ENCODE peak calls at places on chromosomes 11 and 22, in four cellular contexts. G is tibial nerve, M is body of pancreas, H is A549. F is an unnamed sample.

GRCh38 chr11:37449146-37449545 is 851.1 kb upstream of the RAG2 start:
- DNase-seq in G (peak; percentile 45), M (no peak), H (peak; percentile 6), F (no peak)

GRCh38 chr11:114061053-114062049 is 1.8 kb downstream of the ZBTB16 start:
- DNase-seq in G (no peak), M (peak; percentile 59), H (no peak), F (no peak)

GRCh38 chr11:17396598-17397310 is 8.3 kb upstream of the KCNJ11 start:
- DNase-seq in G (no peak), M (no peak), H (no peak), F (no peak)

GRCh38 chr11:115561116-115561515 is 56.9 kb upstream of the CADM1 start:
- DNase-seq in G (no peak), M (no peak), H (no peak), F (no peak)

GRCh38 chr11:72584293-72584921 is 89.8 kb downstream of the PDE2A start:
- DNase-seq in G (peak; percentile 49), M (no peak), H (no peak), F (no peak)

GRCh38 chr11:10108901-10109665 is 184.9 kb downstream of the SBF2 start:
- DNase-seq in G (no peak), M (no peak), H (no peak), F (no peak)

GRCh38 chr11:65492637-65493366 is 6.0 kb upstream of the MALAT1 start:
- DNase-seq in G (peak; percentile 96), M (no peak), H (peak; percentile 91), F (peak; percentile 78)

GRCh38 chr11:118924591-118925585 is 838 bp downstream of the BCL9L start:
- DNase-seq in G (no peak), M (peak; percentile 61), H (peak; percentile 49), F (no peak)

GRCh38 chr11:8720868-8721739 is 38.5 kb downstream of the RPL27A start:
- DNase-seq in G (no peak), M (no peak), H (no peak), F (no peak)

GRCh38 chr11:12771875-12772274 is 97.7 kb downstream of the TEAD1 start:
- DNase-seq in G (no peak), M (no peak), H (no peak), F (no peak)

GRCh38 chr11:130359419-130359818 is 44.7 kb upstream of the ZBTB44 start:
- DNase-seq in G (no peak), M (no peak), H (no peak), F (no peak)

GRCh38 chr22:22769434-22770279 is 118.0 kb upstream of the IGLL5 start:
- DNase-seq in G (no peak), M (no peak), H (no peak), F (no peak)

GRCh38 chr11:86171627-86172026 is 72.9 kb upstream of the EED start:
- DNase-seq in G (no peak), M (no peak), H (no peak), F (no peak)

GRCh38 chr11:69433741-69434140 is 47.7 kb upstream of the LINC01488 start:
- DNase-seq in G (no peak), M (no peak), H (no peak), F (no peak)

GRCh38 chr11:65606876-65607613 is 7.0 kb downstream of the MAP3K11 start:
- DNase-seq in G (peak; percentile 92), M (peak; percentile 50), H (peak; percentile 70), F (peak; percentile 85)

GRCh38 chr11:67356867-67357561 is 3.7 kb upstream of the POLD4 start:
- DNase-seq in G (no peak), M (peak; percentile 75), H (peak; percentile 90), F (no peak)

GRCh38 chr22:31852691-31853370 is 91.5 kb upstream of the YWHAH start:
- DNase-seq in G (no peak), M (no peak), H (no peak), F (no peak)

GRCh38 chr11:68806931-68807844 is 34.5 kb downstream of the CPT1A start:
- DNase-seq in G (no peak), M (no peak), H (no peak), F (no peak)

GRCh38 chr11:134008593-134008992 is 51.8 kb upstream of the IGSF9B start:
- DNase-seq in G (no peak), M (no peak), H (no peak), F (no peak)

GRCh38 chr11:91927448-91927847 is 297.2 kb upstream of the FAT3 start:
- DNase-seq in G (no peak), M (no peak), H (no peak), F (no peak)

GRCh38 chr11:37450613-37451012 is 852.6 kb upstream of the RAG2 start:
- DNase-seq in G (no peak), M (no peak), H (no peak), F (no peak)

GRCh38 chr11:93017821-93018690 is 48.6 kb downstream of the MTNR1B start:
- DNase-seq in G (no peak), M (no peak), H (peak; percentile 37), F (no peak)
- TF ChIP-seq CTCF in G (no peak), M (no peak), H (no peak), F (no peak)

GRCh38 chr11:31796523-31797226 is 14.4 kb downstream of the PAX6 start:
- DNase-seq in G (no peak), M (no peak), H (no peak), F (no peak)

GRCh38 chr11:31798057-31799035 is 12.8 kb downstream of the PAX6 start:
- DNase-seq in G (peak; percentile 3), M (no peak), H (no peak), F (peak; percentile 49)

GRCh38 chr11:31799036-31799793 is 11.9 kb downstream of the PAX6 start:
- DNase-seq in G (peak; percentile 3), M (no peak), H (no peak), F (no peak)

GRCh38 chr11:31795706-31796522 is 15.2 kb downstream of the PAX6 start:
- DNase-seq in G (no peak), M (no peak), H (no peak), F (no peak)

GRCh38 chr11:31797227-31798056 is 13.7 kb downstream of the PAX6 start:
- DNase-seq in G (no peak), M (no peak), H (no peak), F (no peak)
- H3K4me3 ChIP-seq in G (no peak overlapping the region), M (no peak overlapping the region), H (no peak overlapping the region), F (no peak overlapping the region)

DNA sequence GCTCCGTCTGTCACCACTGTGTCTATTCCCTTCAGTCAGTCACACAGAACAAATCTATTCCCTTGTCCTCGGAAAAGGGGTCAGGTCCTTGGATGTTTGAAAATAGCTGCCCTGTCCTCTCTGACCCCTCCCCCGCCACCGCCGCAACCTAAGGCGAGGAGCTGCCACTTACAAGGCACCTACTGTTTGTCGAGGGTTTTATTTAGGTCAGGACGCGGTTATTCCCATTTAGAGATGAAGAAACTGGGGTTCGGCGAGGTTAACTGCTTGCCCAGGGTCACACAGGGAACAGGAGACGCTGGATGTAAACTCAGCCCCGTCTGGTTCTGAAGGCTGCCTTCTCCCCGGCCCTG is 1468.1 kb downstream of the BRD1 start:
- DNase-seq in G (no peak), M (no peak), H (no peak), F (no peak)
- TF ChIP-seq POLR2A in G (no peak), M (no peak), H (no peak), F (no peak)

DNA sequence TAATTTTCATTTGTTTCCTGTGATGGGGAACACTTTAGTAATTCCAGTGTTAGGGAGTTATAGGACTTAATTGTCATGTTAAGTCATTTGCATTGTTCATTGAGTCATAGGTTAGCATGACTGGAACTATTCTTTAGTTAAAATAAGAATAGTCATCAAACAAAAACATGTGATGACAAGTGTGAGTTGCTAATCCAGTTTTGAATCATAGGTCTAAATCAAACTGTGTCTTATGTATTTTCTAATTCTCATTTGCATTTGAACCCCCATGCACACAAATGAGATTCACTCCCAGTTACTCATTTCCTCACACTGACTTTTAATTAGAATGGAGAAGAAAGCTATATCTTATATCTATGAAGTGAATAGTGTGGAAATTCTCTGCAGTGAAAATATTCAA is 405.6 kb downstream of the LRRC4C start:
- DNase-seq in G (no peak), M (no peak), H (no peak), F (no peak)
- TF ChIP-seq CTCF in G (no peak), M (no peak), H (no peak), F (no peak)

GRCh38 chr22:20316844-20317401 is 2.9 kb downstream of the DGCR6L start:
- DNase-seq in G (no peak), M (peak; percentile 4), H (no peak), F (no peak)

GRCh38 chr22:20312396-20313191 is 7.3 kb downstream of the DGCR6L start:
- DNase-seq in G (no peak), M (peak; percentile 9), H (no peak), F (peak; percentile 31)

GRCh38 chr22:20319041-20319744 is 667 bp downstream of the DGCR6L start:
- DNase-seq in G (no peak), M (peak; percentile 13), H (no peak), F (no peak)

GRCh38 chr22:20316217-20316843 is 3.5 kb downstream of the DGCR6L start:
- DNase-seq in G (peak; percentile 2), M (peak; percentile 8), H (no peak), F (no peak)

DNA sequence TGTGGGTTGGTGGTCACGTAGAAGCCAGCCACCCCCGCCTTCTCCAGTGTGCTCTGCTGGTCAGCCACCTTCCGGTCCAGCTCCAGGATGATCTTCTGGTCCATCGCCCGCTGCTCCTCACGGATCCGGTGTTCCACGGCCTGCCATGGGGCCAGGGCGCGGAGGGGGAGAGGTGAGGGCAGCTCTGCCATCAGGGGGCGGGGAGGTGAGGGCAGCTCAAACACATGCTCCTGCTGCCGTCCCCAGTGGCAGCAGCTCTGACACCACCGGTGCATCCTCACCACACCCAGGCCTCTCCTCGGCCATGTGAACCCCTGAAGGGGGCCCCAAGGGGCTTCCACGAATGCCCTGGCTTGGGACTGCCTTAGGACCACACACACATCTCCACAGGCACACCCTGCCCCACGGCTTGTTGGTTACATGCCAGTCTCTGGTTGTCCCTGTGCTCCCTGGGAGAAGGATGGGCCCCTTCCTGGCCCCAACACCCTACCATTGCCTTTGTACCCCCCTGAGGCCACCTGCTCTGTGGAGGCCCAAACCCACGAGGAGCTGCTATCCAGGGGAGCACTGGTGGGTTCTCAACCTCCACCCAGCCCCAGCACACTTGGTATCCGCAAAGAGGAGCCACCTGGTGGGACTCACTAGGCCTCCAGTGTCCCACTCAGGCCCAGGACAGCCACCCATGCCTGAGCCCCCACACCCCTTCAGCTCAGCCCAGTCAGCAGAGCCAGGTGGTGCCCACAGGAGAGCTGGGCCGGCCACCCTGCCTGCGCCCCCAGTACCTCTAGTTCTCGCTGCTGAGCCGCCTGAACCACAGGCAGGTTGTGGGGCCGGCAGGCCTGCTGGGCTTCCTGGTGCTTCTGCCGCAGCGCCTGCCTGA is 4.3 kb downstream of the DGCR6L start:
- DNase-seq in G (peak; percentile 1), M (peak; percentile 9), H (no peak), F (no peak)
- H3K4me3 ChIP-seq in G (no peak overlapping the region), M (no peak overlapping the region), H (no peak overlapping the region), F (no peak overlapping the region)

GRCh38 chr22:29200901-29201300 is 4.8 kb upstream of the EMID1 start:
- DNase-seq in G (no peak), M (no peak), H (no peak), F (no peak)

GRCh38 chr22:29198240-29198639 is 7.5 kb upstream of the EMID1 start:
- DNase-seq in G (no peak), M (no peak), H (no peak), F (no peak)

GRCh38 chr22:29201722-29202230 is 3.9 kb upstream of the EMID1 start:
- DNase-seq in G (no peak), M (no peak), H (no peak), F (no peak)

GRCh38 chr22:29202231-29203192 is 3.2 kb upstream of the EMID1 start:
- DNase-seq in G (peak; percentile 21), M (peak; percentile 25), H (peak; percentile 24), F (peak; percentile 28)

GRCh38 chr22:29199702-29200400 is 5.8 kb upstream of the EMID1 start:
- DNase-seq in G (no peak), M (no peak), H (no peak), F (no peak)
- TF ChIP-seq POLR2A in G (no peak), M (no peak), H (no peak), F (no peak)

F was measured in breast epithelium.